ENCODE peak calls at places on chromosome 13, in seven cellular contexts. L, D, A, I, K, P and R are unnamed samples.

GRCh38 chr13:109135018-109135417 is 505.6 kb downstream of the MYO16 start:
- DNase-seq in L (no peak), D (no peak), A (no peak), I (no peak), K (no peak), P (no peak), R (no peak)

GRCh38 chr13:75181906-75182305 is 300.1 kb downstream of the TBC1D4 start:
- DNase-seq in L (peak), D (no peak), A (no peak), I (no peak), K (no peak), P (peak), R (peak)

GRCh38 chr13:114319441-114319871 is 5.2 kb downstream of the CHAMP1 start:
- DNase-seq in L (peak), D (no peak), A (no peak), I (no peak), K (no peak), P (peak), R (peak)

GRCh38 chr13:40456397-40456958 is 210.0 kb downstream of the FOXO1 start:
- DNase-seq in L (no peak), D (no peak), A (no peak), I (no peak), K (no peak), P (no peak), R (no peak)

GRCh38 chr13:113114511-113115362 is 7.9 kb upstream of the F10 start:
- DNase-seq in L (no peak), D (no peak), A (no peak), I (no peak), K (no peak), P (no peak), R (no peak)

GRCh38 chr13:52029569-52029968 is 5.1 kb downstream of the UTP14C start:
- DNase-seq in L (no peak), D (no peak), A (no peak), I (no peak), K (no peak), P (no peak), R (no peak)

GRCh38 chr13:35475131-35475959 is 1.1 kb downstream of the MAB21L1 start:
- DNase-seq in L (peak), D (peak), A (no peak), I (peak), K (no peak), P (peak), R (peak)

GRCh38 chr13:95509521-95510315 is 42.8 kb upstream of the CLDN10 start:
- DNase-seq in L (peak), D (no peak), A (no peak), I (no peak), K (no peak), P (peak), R (no peak)

GRCh38 chr13:52599853-52600603 is 42.2 kb upstream of the HNRNPA1L2 start:
- DNase-seq in L (peak), D (peak), A (no peak), I (peak), K (no peak), P (peak), R (peak)

GRCh38 chr13:113860051-113860471 is 3.8 kb downstream of the GAS6 start:
- DNase-seq in L (no peak), D (peak), A (no peak), I (no peak), K (no peak), P (no peak), R (no peak)

GRCh38 chr13:113794086-113794485 is 35.1 kb downstream of the TMEM255B start:
- DNase-seq in L (no peak), D (no peak), A (no peak), I (no peak), K (no peak), P (no peak), R (no peak)

GRCh38 chr13:51927129-51927528 is 65.4 kb downstream of the CCDC70 start:
- DNase-seq in L (no peak), D (no peak), A (no peak), I (no peak), K (no peak), P (no peak), R (no peak)

GRCh38 chr13:43245374-43245964 is 222.1 kb downstream of the DNAJC15 start:
- DNase-seq in L (peak), D (no peak), A (no peak), I (no peak), K (no peak), P (peak), R (no peak)

GRCh38 chr13:29674532-29674931 is 79.0 kb upstream of the SLC7A1 start:
- DNase-seq in L (peak), D (no peak), A (no peak), I (no peak), K (no peak), P (peak), R (no peak)

GRCh38 chr13:39263033-39263432 is 224.8 kb downstream of the NHLRC3 start:
- DNase-seq in L (peak), D (peak), A (peak), I (peak), K (peak), P (peak), R (peak)

GRCh38 chr13:49459580-49459979 is 15.5 kb downstream of the SETDB2 start:
- DNase-seq in L (no peak), D (no peak), A (no peak), I (no peak), K (no peak), P (no peak), R (no peak)

GRCh38 chr13:112697756-112698655 is 8.2 kb downstream of the ATP11A start:
- DNase-seq in L (peak), D (no peak), A (no peak), I (no peak), K (no peak), P (no peak), R (no peak)

GRCh38 chr13:102799544-102800144 is 725 bp downstream of the BIVM start:
- DNase-seq in L (peak), D (no peak), A (no peak), I (peak), K (peak), P (peak), R (peak)

GRCh38 chr13:75236774-75237173 is 245.2 kb downstream of the TBC1D4 start:
- DNase-seq in L (no peak), D (no peak), A (no peak), I (no peak), K (no peak), P (peak), R (no peak)

GRCh38 chr13:25958983-25959382 is 92.8 kb downstream of the SHISA2 start:
- DNase-seq in L (no peak), D (no peak), A (no peak), I (no peak), K (no peak), P (no peak), R (no peak)

GRCh38 chr13:94112227-94112626 is 367.3 kb downstream of the DCT start:
- DNase-seq in L (peak), D (peak), A (no peak), I (no peak), K (no peak), P (peak), R (no peak)

GRCh38 chr13:34894756-34895155 is 47.3 kb upstream of the NBEA start:
- DNase-seq in L (no peak), D (no peak), A (no peak), I (no peak), K (no peak), P (no peak), R (no peak)

GRCh38 chr13:54210397-54211050 is 1181.9 kb downstream of the OLFM4 start:
- DNase-seq in L (no peak), D (no peak), A (no peak), I (no peak), K (no peak), P (no peak), R (no peak)

GRCh38 chr13:106173346-106173745 is 362.1 kb downstream of the EFNB2 start:
- DNase-seq in L (no peak), D (no peak), A (no peak), I (no peak), K (no peak), P (no peak), R (no peak)